ENCODE peak calls at places on chromosomes 11 and 22, in six cellular contexts. C, A, L, M, T and F are unnamed samples.

GRCh38 chr22:21920341-21921183 is 32.1 kb downstream of the PPM1F start:
- DNase-seq in C (no peak), A (no peak), L (no peak), M (no peak), T (no peak), F (no peak)

GRCh38 chr11:102476069-102476468 is 23.5 kb upstream of the TMEM123 start:
- DNase-seq in C (no peak), A (peak), L (no peak), M (peak), T (peak), F (no peak)

GRCh38 chr11:59901306-59901705 is 22.7 kb downstream of the OOSP3 start:
- DNase-seq in C (no peak), A (peak), L (no peak), M (no peak), T (no peak), F (no peak)

GRCh38 chr11:100821198-100821597 is 134.1 kb downstream of the ARHGAP42 start:
- DNase-seq in C (no peak), A (no peak), L (no peak), M (no peak), T (no peak), F (no peak)

GRCh38 chr22:31218565-31219262 is 6.6 kb downstream of the LIMK2 start:
- DNase-seq in C (no peak), A (no peak), L (no peak), M (no peak), T (no peak), F (peak)

GRCh38 chr11:11856638-11857037 is 14.9 kb downstream of the USP47 start:
- DNase-seq in C (no peak), A (no peak), L (no peak), M (no peak), T (peak), F (peak)

GRCh38 chr11:95922099-95922498 is 1.8 kb downstream of the MTMR2 start:
- DNase-seq in C (no peak), A (peak), L (no peak), M (no peak), T (no peak), F (no peak)

GRCh38 chr11:36007127-36007824 is 63.4 kb downstream of the LDLRAD3 start:
- DNase-seq in C (no peak), A (no peak), L (no peak), M (no peak), T (no peak), F (no peak)

GRCh38 chr11:105673089-105673488 is 63.2 kb downstream of the GRIA4 start:
- DNase-seq in C (no peak), A (peak), L (no peak), M (peak), T (peak), F (peak)

GRCh38 chr22:36326178-36327161 is 61.3 kb downstream of the MYH9 start:
- DNase-seq in C (no peak), A (no peak), L (no peak), M (peak), T (no peak), F (no peak)

GRCh38 chr11:111665779-111666178 is 63.5 kb downstream of the SIK2 start:
- DNase-seq in C (no peak), A (peak), L (no peak), M (peak), T (peak), F (no peak)

GRCh38 chr22:38317995-38318715 is 922 bp upstream of the CSNK1E start:
- DNase-seq in C (peak), A (peak), L (peak), M (peak), T (peak), F (no peak)

GRCh38 chr22:48569476-48570233 is 1258.0 kb downstream of the BRD1 start:
- DNase-seq in C (no peak), A (no peak), L (no peak), M (no peak), T (no peak), F (no peak)

GRCh38 chr11:134469627-134470026 is 57.6 kb upstream of the B3GAT1 start:
- DNase-seq in C (no peak), A (no peak), L (no peak), M (no peak), T (no peak), F (no peak)

GRCh38 chr22:29912605-29913398 is 29.8 kb downstream of the MTMR3 start:
- DNase-seq in C (no peak), A (peak), L (no peak), M (peak), T (peak), F (no peak)

GRCh38 chr11:132111341-132111740 is 740.9 kb downstream of the NTM start:
- DNase-seq in C (no peak), A (peak), L (no peak), M (peak), T (peak), F (no peak)

GRCh38 chr22:39176067-39176621 is 23.7 kb upstream of the CBX7 start:
- DNase-seq in C (peak), A (peak), L (no peak), M (peak), T (peak), F (no peak)

GRCh38 chr11:46718155-46719019 is 626 bp upstream of the F2 start:
- DNase-seq in C (no peak), A (peak), L (no peak), M (no peak), T (no peak), F (no peak)

GRCh38 chr11:122045181-122045586 is 70.8 kb downstream of the BLID start:
- DNase-seq in C (no peak), A (peak), L (no peak), M (peak), T (peak), F (no peak)

GRCh38 chr11:45846174-45846675 is 1.1 kb upstream of the CRY2 start:
- DNase-seq in C (no peak), A (no peak), L (no peak), M (no peak), T (no peak), F (no peak)

GRCh38 chr11:2584812-2585565 is 114.8 kb downstream of the KCNQ1OT1 start:
- DNase-seq in C (peak), A (no peak), L (no peak), M (no peak), T (no peak), F (no peak)

GRCh38 chr11:87967459-87967858 is 207.8 kb downstream of the RAB38 start:
- DNase-seq in C (no peak), A (no peak), L (no peak), M (no peak), T (no peak), F (no peak)

GRCh38 chr11:73312806-73313403 is 4.8 kb downstream of the ARHGEF17 start:
- DNase-seq in C (no peak), A (no peak), L (no peak), M (no peak), T (peak), F (no peak)

GRCh38 chr11:119148855-119149370 is at the start of gene ABCG4:
- DNase-seq in C (peak), A (peak), L (no peak), M (no peak), T (no peak), F (no peak)

GRCh38 chr11:119729581-119730346 is 764 bp upstream of the NECTIN1 start:
- DNase-seq in C (peak), A (peak), L (peak), M (peak), T (peak), F (no peak)

GRCh38 chr11:130831506-130832385 is 84.5 kb downstream of the SNX19 start:
- DNase-seq in C (no peak), A (no peak), L (no peak), M (peak), T (no peak), F (peak)

GRCh38 chr22:39924286-39924685 is 23.4 kb downstream of the GRAP2 start:
- DNase-seq in C (no peak), A (no peak), L (no peak), M (no peak), T (no peak), F (no peak)

GRCh38 chr11:96199563-96200025 is 143.4 kb downstream of the MAML2 start:
- DNase-seq in C (no peak), A (peak), L (no peak), M (peak), T (peak), F (no peak)

GRCh38 chr11:94740083-94740974 is 27.8 kb upstream of the AMOTL1 start:
- DNase-seq in C (peak), A (peak), L (no peak), M (no peak), T (no peak), F (no peak)

GRCh38 chr22:42275176-42275575 is 4.7 kb upstream of the TCF20 start:
- DNase-seq in C (no peak), A (no peak), L (no peak), M (no peak), T (no peak), F (no peak)

GRCh38 chr11:2573240-2574042 is 126.4 kb downstream of the KCNQ1OT1 start:
- DNase-seq in C (no peak), A (no peak), L (no peak), M (no peak), T (no peak), F (no peak)

GRCh38 chr11:72685560-72686480 is 11.6 kb upstream of the PDE2A start:
- DNase-seq in C (peak), A (peak), L (peak), M (peak), T (peak), F (no peak)

GRCh38 chr11:81870066-81870412 is 863.6 kb downstream of the FAM181B start:
- DNase-seq in C (no peak), A (no peak), L (no peak), M (no peak), T (no peak), F (no peak)

GRCh38 chr11:62025429-62026105 is 58.1 kb upstream of the FTH1 start:
- DNase-seq in C (peak), A (peak), L (peak), M (peak), T (peak), F (peak)
- H3K4me3 ChIP-seq in C (peak), A (peak), L (no peak), M (no peak), T (peak), F (no peak)

GRCh38 chr11:129815596-129816461 is at the start of gene TMEM45B:
- DNase-seq in C (no peak), A (no peak), L (no peak), M (no peak), T (no peak), F (no peak)
- H3K4me3 ChIP-seq in C (peak), A (no peak), L (no peak), M (no peak), T (no peak), F (no peak)

GRCh38 chr11:116931206-116931953 is 94.0 kb upstream of the APOA1 start:
- DNase-seq in C (no peak), A (peak), L (peak), M (peak), T (peak), F (peak)

GRCh38 chr11:116930177-116930576 is 92.8 kb upstream of the APOA1 start:
- DNase-seq in C (no peak), A (peak), L (no peak), M (peak), T (peak), F (peak)

GRCh38 chr11:116932182-116932581 is 94.8 kb upstream of the APOA1 start:
- DNase-seq in C (no peak), A (no peak), L (no peak), M (no peak), T (no peak), F (no peak)

GRCh38 chr11:116929393-116930090 is 92.1 kb upstream of the APOA1 start:
- DNase-seq in C (no peak), A (peak), L (no peak), M (peak), T (no peak), F (no peak)

GRCh38 chr11:116930586-116930985 is 93.2 kb upstream of the APOA1 start:
- DNase-seq in C (no peak), A (no peak), L (no peak), M (no peak), T (no peak), F (no peak)
- H3K4me3 ChIP-seq in C (peak), A (no peak), L (no peak), M (peak), T (no peak), F (no peak)

DNA sequence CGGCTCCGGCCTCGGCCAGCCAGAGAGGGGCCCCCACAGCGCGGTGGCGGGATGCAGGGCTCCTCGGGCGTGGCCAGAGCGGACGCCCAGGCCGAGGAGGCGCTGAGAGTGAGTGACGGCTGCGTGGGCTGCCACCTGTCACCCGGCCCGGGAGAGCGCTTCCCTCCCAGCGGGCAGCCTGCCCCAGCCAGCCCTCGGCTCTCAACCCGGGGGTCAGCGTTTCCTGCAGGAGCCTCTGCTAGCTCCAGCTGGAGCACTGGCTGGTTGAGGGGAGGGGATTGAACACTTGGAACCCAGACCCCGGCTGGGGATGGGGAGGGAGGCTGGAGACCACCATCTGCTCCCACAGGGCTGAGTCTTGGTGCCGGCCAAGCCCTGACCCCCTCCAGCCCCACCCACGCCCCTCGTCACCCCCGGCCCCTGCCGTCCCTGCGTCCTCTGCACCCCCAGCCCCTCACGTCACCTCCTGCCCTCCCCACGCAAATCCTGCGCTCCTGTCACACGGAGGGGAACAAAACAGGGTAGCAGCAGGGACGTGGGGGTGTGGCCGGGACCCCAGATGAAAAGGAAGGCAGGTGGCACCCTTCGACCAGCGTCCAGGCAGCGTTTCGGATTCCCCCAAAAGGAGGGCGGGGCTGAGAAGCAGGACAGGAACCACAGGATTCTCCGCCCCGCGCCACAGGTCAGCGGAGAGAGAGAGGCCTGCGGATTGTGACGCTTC is 156.9 kb downstream of the BRD1 start:
- DNase-seq in C (no peak), A (no peak), L (no peak), M (no peak), T (no peak), F (no peak)
- H3K4me3 ChIP-seq in C (peak), A (no peak), L (peak), M (no peak), T (no peak), F (no peak)